ENCODE peak calls at places on chromosomes 4 and X, in eight cellular contexts. One of them, this sample, is unnamed. For H3K27me3, the result is how much of the 10 kb centered on the place peaks cover.

GRCh38 chr4:31290836-31291235 is 570.7 kb downstream of the PCDH7 start:
- DNase-seq in H1: peak
- DNase-seq in ovary: no peak
- DNase-seq in spleen: no peak
- DNase-seq in aorta: no peak
- DNase-seq in kidney epithelial cell: no peak
- DNase-seq in GM23338: peak
- DNase-seq in mesendoderm: peak
- DNase-seq in this sample: peak

GRCh38 chr4:169270156-169270809 is 473 bp downstream of the SH3RF1 start:
- DNase-seq in H1: no peak
- DNase-seq in ovary: peak
- DNase-seq in spleen: peak
- DNase-seq in aorta: peak
- DNase-seq in kidney epithelial cell: no peak
- DNase-seq in GM23338: peak
- DNase-seq in mesendoderm: peak
- DNase-seq in this sample: peak

GRCh38 chr4:25977397-25978170 is 63.6 kb downstream of the SMIM20 start:
- DNase-seq in H1: no peak
- DNase-seq in ovary: no peak
- DNase-seq in spleen: no peak
- DNase-seq in aorta: no peak
- DNase-seq in kidney epithelial cell: no peak
- DNase-seq in GM23338: no peak
- DNase-seq in mesendoderm: peak
- DNase-seq in this sample: peak

GRCh38 chrX:30576881-30577280 is 685 bp downstream of the TASL start:
- DNase-seq in H1: no peak
- DNase-seq in ovary: no peak
- DNase-seq in spleen: no peak
- DNase-seq in aorta: no peak
- DNase-seq in kidney epithelial cell: no peak
- DNase-seq in GM23338: no peak
- DNase-seq in mesendoderm: no peak
- DNase-seq in this sample: no peak

GRCh38 chr4:144894525-144894924 is 203.5 kb downstream of the ANAPC10 start:
- DNase-seq in H1: no peak
- DNase-seq in ovary: no peak
- DNase-seq in spleen: no peak
- DNase-seq in aorta: no peak
- DNase-seq in kidney epithelial cell: peak
- DNase-seq in GM23338: no peak
- DNase-seq in mesendoderm: no peak
- DNase-seq in this sample: no peak

GRCh38 chr4:141654098-141654497 is 17.7 kb downstream of the IL15 start:
- DNase-seq in H1: peak
- DNase-seq in ovary: peak
- DNase-seq in spleen: no peak
- DNase-seq in aorta: no peak
- DNase-seq in kidney epithelial cell: no peak
- DNase-seq in GM23338: peak
- DNase-seq in mesendoderm: peak
- DNase-seq in this sample: peak

GRCh38 chrX:152817082-152817744 is 13.3 kb downstream of the CETN2 start:
- DNase-seq in H1: no peak
- DNase-seq in ovary: no peak
- DNase-seq in spleen: no peak
- DNase-seq in aorta: no peak
- DNase-seq in kidney epithelial cell: no peak
- DNase-seq in GM23338: peak
- DNase-seq in mesendoderm: peak
- DNase-seq in this sample: no peak

GRCh38 chr4:133866328-133866699 is 335.3 kb downstream of the PABPC4L start:
- DNase-seq in H1: no peak
- DNase-seq in ovary: no peak
- DNase-seq in spleen: no peak
- DNase-seq in aorta: no peak
- DNase-seq in kidney epithelial cell: peak
- DNase-seq in GM23338: no peak
- DNase-seq in mesendoderm: peak
- DNase-seq in this sample: no peak

GRCh38 chr4:150944660-150945059 is 70.4 kb downstream of the LRBA start:
- DNase-seq in H1: no peak
- DNase-seq in ovary: no peak
- DNase-seq in spleen: no peak
- DNase-seq in aorta: no peak
- DNase-seq in kidney epithelial cell: no peak
- DNase-seq in GM23338: no peak
- DNase-seq in mesendoderm: no peak
- DNase-seq in this sample: no peak

GRCh38 chrX:34810364-34810763 is 132.2 kb upstream of the FAM47B start:
- DNase-seq in H1: no peak
- DNase-seq in ovary: no peak
- DNase-seq in spleen: no peak
- DNase-seq in aorta: no peak
- DNase-seq in kidney epithelial cell: peak
- DNase-seq in GM23338: no peak
- DNase-seq in mesendoderm: no peak
- DNase-seq in this sample: no peak

GRCh38 chr4:4524364-4524763 is 17.5 kb downstream of the STX18 start:
- DNase-seq in H1: no peak
- DNase-seq in ovary: no peak
- DNase-seq in spleen: peak
- DNase-seq in aorta: no peak
- DNase-seq in kidney epithelial cell: no peak
- DNase-seq in GM23338: peak
- DNase-seq in mesendoderm: peak
- DNase-seq in this sample: no peak

DNA sequence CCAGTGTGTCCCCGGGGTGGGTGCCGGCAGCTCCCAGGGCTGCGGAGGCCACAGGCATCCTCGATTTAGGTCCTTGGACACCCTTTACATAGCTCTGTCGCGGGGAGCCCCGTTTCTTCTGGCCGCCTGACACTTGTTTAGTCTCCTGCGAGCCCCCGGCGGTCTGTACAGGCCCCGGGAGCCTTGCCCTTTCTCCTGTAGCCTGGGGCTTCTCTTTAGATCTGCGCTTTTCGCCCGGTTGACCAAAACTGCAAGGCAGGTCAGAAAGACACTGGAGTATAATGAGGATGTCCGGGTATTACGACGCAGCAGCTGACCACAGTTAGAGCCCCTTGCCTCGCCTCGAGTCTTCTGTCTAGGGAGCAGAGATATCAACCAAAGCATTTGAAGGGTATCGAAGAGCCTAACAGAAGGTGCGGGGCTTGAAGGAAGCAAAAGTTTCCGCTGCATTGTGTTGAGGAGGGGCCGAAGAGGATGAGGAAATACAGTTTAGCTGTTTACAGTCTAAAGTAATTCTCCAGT is 447 bp downstream of the BRCC3 start:
- DNase-seq in H1: no peak
- DNase-seq in ovary: no peak
- DNase-seq in spleen: peak
- DNase-seq in aorta: no peak
- DNase-seq in kidney epithelial cell: no peak
- DNase-seq in GM23338: peak
- DNase-seq in mesendoderm: peak
- DNase-seq in this sample: no peak
- H3K27me3 ChIP-seq in H1: under half
- H3K27me3 ChIP-seq in ovary: under half
- H3K27me3 ChIP-seq in spleen: under half
- H3K27me3 ChIP-seq in aorta: under half
- H3K27me3 ChIP-seq in kidney epithelial cell: under half
- H3K27me3 ChIP-seq in GM23338: under half
- H3K27me3 ChIP-seq in mesendoderm: under half
- H3K27me3 ChIP-seq in this sample: under half

DNA sequence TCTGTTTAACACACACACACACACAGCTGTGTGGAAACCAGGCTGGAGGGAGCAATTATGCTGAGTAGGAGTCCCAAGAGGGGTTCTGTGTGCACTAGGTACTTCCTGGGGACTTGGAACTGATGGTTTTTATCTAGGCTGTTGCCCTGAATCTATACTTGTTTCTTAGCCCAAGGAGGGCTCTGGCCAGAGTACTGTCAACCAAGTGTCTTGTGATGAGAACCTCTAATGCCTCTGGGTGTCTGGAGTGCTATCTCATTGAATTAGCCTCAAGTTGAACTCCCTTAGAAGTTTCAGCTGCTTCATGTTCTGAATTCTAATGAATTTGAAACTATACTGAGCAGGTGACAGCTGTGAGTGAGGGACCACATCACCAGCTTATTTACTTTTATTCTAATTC is 16.6 kb downstream of the ARHGAP24 start:
- DNase-seq in H1: no peak
- DNase-seq in ovary: no peak
- DNase-seq in spleen: no peak
- DNase-seq in aorta: no peak
- DNase-seq in kidney epithelial cell: no peak
- DNase-seq in GM23338: no peak
- DNase-seq in mesendoderm: no peak
- DNase-seq in this sample: no peak
- H3K27me3 ChIP-seq in H1: under half
- H3K27me3 ChIP-seq in ovary: under half
- H3K27me3 ChIP-seq in spleen: under half
- H3K27me3 ChIP-seq in aorta: under half
- H3K27me3 ChIP-seq in kidney epithelial cell: under half
- H3K27me3 ChIP-seq in GM23338: under half
- H3K27me3 ChIP-seq in mesendoderm: under half
- H3K27me3 ChIP-seq in this sample: under half

GRCh38 chrX:137423241-137423640 is 142.7 kb upstream of the ZIC3 start:
- DNase-seq in H1: no peak
- DNase-seq in ovary: no peak
- DNase-seq in spleen: no peak
- DNase-seq in aorta: no peak
- DNase-seq in kidney epithelial cell: no peak
- DNase-seq in GM23338: no peak
- DNase-seq in mesendoderm: peak
- DNase-seq in this sample: no peak

GRCh38 chrX:137427061-137427778 is 138.7 kb upstream of the ZIC3 start:
- DNase-seq in H1: no peak
- DNase-seq in ovary: no peak
- DNase-seq in spleen: no peak
- DNase-seq in aorta: no peak
- DNase-seq in kidney epithelial cell: no peak
- DNase-seq in GM23338: peak
- DNase-seq in mesendoderm: peak
- DNase-seq in this sample: peak

GRCh38 chrX:137425273-137425902 is 140.5 kb upstream of the ZIC3 start:
- DNase-seq in H1: no peak
- DNase-seq in ovary: no peak
- DNase-seq in spleen: no peak
- DNase-seq in aorta: no peak
- DNase-seq in kidney epithelial cell: no peak
- DNase-seq in GM23338: peak
- DNase-seq in mesendoderm: peak
- DNase-seq in this sample: peak

GRCh38 chrX:137427813-137428212 is 138.1 kb upstream of the ZIC3 start:
- DNase-seq in H1: no peak
- DNase-seq in ovary: no peak
- DNase-seq in spleen: no peak
- DNase-seq in aorta: no peak
- DNase-seq in kidney epithelial cell: no peak
- DNase-seq in GM23338: peak
- DNase-seq in mesendoderm: peak
- DNase-seq in this sample: peak

GRCh38 chrX:137424679-137425078 is 141.2 kb upstream of the ZIC3 start:
- DNase-seq in H1: no peak
- DNase-seq in ovary: no peak
- DNase-seq in spleen: no peak
- DNase-seq in aorta: no peak
- DNase-seq in kidney epithelial cell: no peak
- DNase-seq in GM23338: peak
- DNase-seq in mesendoderm: peak
- DNase-seq in this sample: peak
- H3K27me3 ChIP-seq in H1: under half
- H3K27me3 ChIP-seq in ovary: under half
- H3K27me3 ChIP-seq in spleen: half or more
- H3K27me3 ChIP-seq in aorta: under half
- H3K27me3 ChIP-seq in kidney epithelial cell: under half
- H3K27me3 ChIP-seq in GM23338: half or more
- H3K27me3 ChIP-seq in mesendoderm: under half
- H3K27me3 ChIP-seq in this sample: half or more

GRCh38 chr4:80192252-80192866 is 4.9 kb upstream of the PRDM8 start:
- DNase-seq in H1: no peak
- DNase-seq in ovary: no peak
- DNase-seq in spleen: no peak
- DNase-seq in aorta: no peak
- DNase-seq in kidney epithelial cell: no peak
- DNase-seq in GM23338: no peak
- DNase-seq in mesendoderm: no peak
- DNase-seq in this sample: no peak

GRCh38 chr4:80188457-80188800 is 8.9 kb upstream of the PRDM8 start:
- DNase-seq in H1: no peak
- DNase-seq in ovary: no peak
- DNase-seq in spleen: no peak
- DNase-seq in aorta: no peak
- DNase-seq in kidney epithelial cell: no peak
- DNase-seq in GM23338: peak
- DNase-seq in mesendoderm: no peak
- DNase-seq in this sample: no peak

GRCh38 chr4:80189581-80189955 is 7.7 kb upstream of the PRDM8 start:
- DNase-seq in H1: no peak
- DNase-seq in ovary: no peak
- DNase-seq in spleen: no peak
- DNase-seq in aorta: no peak
- DNase-seq in kidney epithelial cell: no peak
- DNase-seq in GM23338: no peak
- DNase-seq in mesendoderm: no peak
- DNase-seq in this sample: no peak

GRCh38 chr4:80188801-80189458 is 8.4 kb upstream of the PRDM8 start:
- DNase-seq in H1: no peak
- DNase-seq in ovary: no peak
- DNase-seq in spleen: no peak
- DNase-seq in aorta: no peak
- DNase-seq in kidney epithelial cell: no peak
- DNase-seq in GM23338: peak
- DNase-seq in mesendoderm: peak
- DNase-seq in this sample: no peak

DNA sequence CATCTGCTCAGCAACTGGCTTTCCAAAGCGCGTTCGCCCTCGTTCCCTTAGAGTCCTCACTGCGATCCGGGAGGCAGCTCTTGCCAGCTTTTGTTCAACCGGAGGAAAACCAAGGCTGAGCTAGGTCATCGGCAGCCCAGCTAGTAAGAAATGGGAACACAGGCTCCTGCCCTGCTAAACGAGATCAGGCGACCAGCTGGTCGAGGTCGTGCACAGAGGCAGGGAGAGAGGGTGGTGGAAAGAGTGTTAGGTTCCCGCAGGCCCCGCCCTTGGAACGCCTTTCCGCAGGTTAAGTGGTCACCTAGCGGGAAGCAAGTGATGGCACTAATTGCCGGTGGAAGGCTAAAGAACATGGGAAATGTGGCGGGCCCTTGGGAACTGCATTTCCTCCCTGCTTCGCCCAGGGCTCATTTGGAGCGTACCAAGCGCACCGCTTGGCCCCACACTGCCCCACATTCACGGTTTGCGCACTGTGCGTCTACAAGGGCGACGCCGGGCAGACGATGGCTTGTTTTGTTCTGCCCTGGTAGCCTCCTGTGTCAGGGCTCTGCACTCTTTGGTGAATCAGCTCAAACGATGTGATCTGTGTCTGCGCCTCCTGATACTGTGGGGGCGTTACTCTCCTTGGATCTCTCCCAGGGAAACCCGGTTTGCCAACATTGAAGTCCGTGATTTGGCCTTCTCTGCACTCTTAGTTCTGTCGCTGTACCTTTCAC is 7.2 kb upstream of the PRDM8 start:
- DNase-seq in H1: no peak
- DNase-seq in ovary: peak
- DNase-seq in spleen: no peak
- DNase-seq in aorta: no peak
- DNase-seq in kidney epithelial cell: no peak
- DNase-seq in GM23338: peak
- DNase-seq in mesendoderm: peak
- DNase-seq in this sample: peak
- H3K27me3 ChIP-seq in H1: half or more
- H3K27me3 ChIP-seq in ovary: under half
- H3K27me3 ChIP-seq in spleen: under half
- H3K27me3 ChIP-seq in aorta: under half
- H3K27me3 ChIP-seq in kidney epithelial cell: half or more
- H3K27me3 ChIP-seq in GM23338: half or more
- H3K27me3 ChIP-seq in mesendoderm: half or more
- H3K27me3 ChIP-seq in this sample: half or more

This sample was measured in H7.